ENCODE peak calls at places on chromosomes 5 and 9, in ten cellular contexts. One of them, this sample, is unnamed.
A peak's percentile ranks its signal among the peaks of the same experiment; 100 is the strongest.

GRCh38 chr5:135829681-135830383 is 4.6 kb upstream of the SLC25A48 start:
- DNase-seq in sigmoid colon: peak; percentile 87
- DNase-seq in suprapubic skin: no peak
- DNase-seq in adrenal gland: peak; percentile 61
- DNase-seq in A549: peak; percentile 56
- DNase-seq in GM12891: peak; percentile 66
- DNase-seq in HCT116: peak; percentile 63
- DNase-seq in GM12892: peak; percentile 52
- DNase-seq in body of pancreas: peak; percentile 70
- DNase-seq in H54: peak; percentile 86
- DNase-seq in this sample: peak; percentile 88

GRCh38 chr5:98639258-98639657 is 134.2 kb upstream of the RGMB start:
- DNase-seq in sigmoid colon: no peak
- DNase-seq in suprapubic skin: no peak
- DNase-seq in adrenal gland: no peak
- DNase-seq in A549: no peak
- DNase-seq in GM12891: no peak
- DNase-seq in HCT116: no peak
- DNase-seq in GM12892: no peak
- DNase-seq in body of pancreas: no peak
- DNase-seq in H54: no peak
- DNase-seq in this sample: no peak

GRCh38 chr5:27308151-27308550 is 269.8 kb upstream of the CDH9 start:
- DNase-seq in sigmoid colon: no peak
- DNase-seq in suprapubic skin: no peak
- DNase-seq in adrenal gland: no peak
- DNase-seq in A549: no peak
- DNase-seq in GM12891: no peak
- DNase-seq in HCT116: no peak
- DNase-seq in GM12892: no peak
- DNase-seq in body of pancreas: no peak
- DNase-seq in H54: peak; percentile 4
- DNase-seq in this sample: no peak

GRCh38 chr9:118570076-118570475 is 799.2 kb downstream of the BRINP1 start:
- DNase-seq in sigmoid colon: no peak
- DNase-seq in suprapubic skin: no peak
- DNase-seq in adrenal gland: no peak
- DNase-seq in A549: no peak
- DNase-seq in GM12891: no peak
- DNase-seq in HCT116: no peak
- DNase-seq in GM12892: no peak
- DNase-seq in body of pancreas: no peak
- DNase-seq in H54: no peak
- DNase-seq in this sample: no peak

GRCh38 chr5:180463916-180464602 is 30.1 kb upstream of the CNOT6 start:
- DNase-seq in sigmoid colon: no peak
- DNase-seq in suprapubic skin: no peak
- DNase-seq in adrenal gland: no peak
- DNase-seq in A549: no peak
- DNase-seq in GM12891: no peak
- DNase-seq in HCT116: no peak
- DNase-seq in GM12892: no peak
- DNase-seq in body of pancreas: no peak
- DNase-seq in H54: no peak
- DNase-seq in this sample: no peak

GRCh38 chr9:88925471-88925870 is 65.8 kb upstream of the S1PR3 start:
- DNase-seq in sigmoid colon: no peak
- DNase-seq in suprapubic skin: no peak
- DNase-seq in adrenal gland: no peak
- DNase-seq in A549: no peak
- DNase-seq in GM12891: no peak
- DNase-seq in HCT116: no peak
- DNase-seq in GM12892: no peak
- DNase-seq in body of pancreas: no peak
- DNase-seq in H54: no peak
- DNase-seq in this sample: no peak

GRCh38 chr9:134965421-134965820 is 47.7 kb upstream of the FCN1 start:
- DNase-seq in sigmoid colon: peak; percentile 35
- DNase-seq in suprapubic skin: peak; percentile 11
- DNase-seq in adrenal gland: no peak
- DNase-seq in A549: no peak
- DNase-seq in GM12891: no peak
- DNase-seq in HCT116: no peak
- DNase-seq in GM12892: no peak
- DNase-seq in body of pancreas: no peak
- DNase-seq in H54: no peak
- DNase-seq in this sample: no peak

GRCh38 chr9:16727452-16728127 is 142.9 kb downstream of the BNC2 start:
- DNase-seq in sigmoid colon: no peak
- DNase-seq in suprapubic skin: no peak
- DNase-seq in adrenal gland: no peak
- DNase-seq in A549: no peak
- DNase-seq in GM12891: no peak
- DNase-seq in HCT116: no peak
- DNase-seq in GM12892: no peak
- DNase-seq in body of pancreas: no peak
- DNase-seq in H54: no peak
- DNase-seq in this sample: peak; percentile 6

GRCh38 chr9:137341227-137341626 is 39.2 kb upstream of the NRARP start:
- DNase-seq in sigmoid colon: no peak
- DNase-seq in suprapubic skin: no peak
- DNase-seq in adrenal gland: no peak
- DNase-seq in A549: no peak
- DNase-seq in GM12891: no peak
- DNase-seq in HCT116: no peak
- DNase-seq in GM12892: no peak
- DNase-seq in body of pancreas: no peak
- DNase-seq in H54: no peak
- DNase-seq in this sample: no peak

GRCh38 chr5:180390441-180391190 is 37.5 kb upstream of the GFPT2 start:
- DNase-seq in sigmoid colon: no peak
- DNase-seq in suprapubic skin: no peak
- DNase-seq in adrenal gland: no peak
- DNase-seq in A549: peak; percentile 30
- DNase-seq in GM12891: no peak
- DNase-seq in HCT116: no peak
- DNase-seq in GM12892: no peak
- DNase-seq in body of pancreas: no peak
- DNase-seq in H54: no peak
- DNase-seq in this sample: no peak

DNA sequence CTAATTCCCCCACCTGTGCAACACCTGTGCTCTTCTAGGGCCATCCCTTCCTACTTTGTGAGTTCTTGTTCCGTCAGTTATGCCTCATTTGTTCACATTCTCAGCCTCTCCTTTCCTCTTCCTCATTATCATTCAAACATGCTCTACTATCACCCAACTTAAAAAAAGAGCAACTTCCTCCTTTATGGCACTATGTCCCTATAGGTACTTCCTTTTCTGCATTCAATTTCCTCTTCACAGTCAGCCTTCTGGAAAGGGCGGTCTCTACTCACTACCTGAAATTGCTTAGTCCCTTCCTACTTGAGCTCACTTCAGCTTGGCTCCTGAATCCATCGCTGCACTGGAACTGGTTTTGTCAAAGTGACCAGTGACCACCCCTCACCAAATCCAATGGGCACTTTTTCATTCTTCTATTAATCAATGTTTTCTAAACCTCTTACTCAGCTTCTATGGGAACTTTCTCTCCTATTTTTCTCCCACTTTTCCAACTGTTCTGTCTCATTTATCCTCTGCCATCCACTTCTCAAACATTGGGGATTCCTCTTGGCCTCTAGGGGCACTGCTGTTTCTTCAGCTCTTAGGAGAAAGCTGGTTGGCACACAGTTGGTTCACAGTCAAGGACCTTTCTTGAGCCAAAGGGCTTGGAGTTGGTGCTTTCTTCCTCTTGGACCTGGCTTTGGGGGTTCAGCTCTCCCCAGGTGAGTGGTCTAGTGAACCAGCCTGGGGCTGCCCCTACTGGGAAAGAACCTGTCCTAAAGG is 112.0 kb upstream of the LHFPL2 start:
- DNase-seq in sigmoid colon: no peak
- DNase-seq in suprapubic skin: no peak
- DNase-seq in adrenal gland: no peak
- DNase-seq in A549: peak; percentile 27
- DNase-seq in GM12891: no peak
- DNase-seq in HCT116: no peak
- DNase-seq in GM12892: no peak
- DNase-seq in body of pancreas: no peak
- DNase-seq in H54: no peak
- DNase-seq in this sample: no peak
- TF ChIP-seq POLR2A in sigmoid colon: no peak
- TF ChIP-seq POLR2A in suprapubic skin: no peak
- TF ChIP-seq POLR2A in adrenal gland: no peak
- TF ChIP-seq POLR2A in A549: no peak
- TF ChIP-seq POLR2A in GM12891: no peak
- TF ChIP-seq POLR2A in HCT116: no peak
- TF ChIP-seq POLR2A in GM12892: no peak
- TF ChIP-seq POLR2A in body of pancreas: no peak
- TF ChIP-seq POLR2A in H54: no peak
- TF ChIP-seq POLR2A in this sample: no peak

GRCh38 chr5:132215329-132215728 is 12.3 kb downstream of the P4HA2 start:
- DNase-seq in sigmoid colon: peak; percentile 99
- DNase-seq in suprapubic skin: peak; percentile 92
- DNase-seq in adrenal gland: peak; percentile 93
- DNase-seq in A549: peak; percentile 48
- DNase-seq in GM12891: no peak
- DNase-seq in HCT116: no peak
- DNase-seq in GM12892: no peak
- DNase-seq in body of pancreas: peak; percentile 98
- DNase-seq in H54: peak; percentile 95
- DNase-seq in this sample: peak; percentile 54
- TF ChIP-seq POLR2A in sigmoid colon: no peak
- TF ChIP-seq POLR2A in suprapubic skin: no peak
- TF ChIP-seq POLR2A in adrenal gland: peak; percentile 53
- TF ChIP-seq POLR2A in A549: no peak
- TF ChIP-seq POLR2A in GM12891: no peak
- TF ChIP-seq POLR2A in HCT116: no peak
- TF ChIP-seq POLR2A in GM12892: no peak
- TF ChIP-seq POLR2A in body of pancreas: peak; percentile 74
- TF ChIP-seq POLR2A in H54: peak; percentile 38
- TF ChIP-seq POLR2A in this sample: peak; percentile 10

GRCh38 chr9:6007770-6008168 is 7.7 kb downstream of the RANBP6 start:
- DNase-seq in sigmoid colon: peak; percentile 91
- DNase-seq in suprapubic skin: peak; percentile 89
- DNase-seq in adrenal gland: peak; percentile 89
- DNase-seq in A549: peak; percentile 82
- DNase-seq in GM12891: peak; percentile 47
- DNase-seq in HCT116: peak; percentile 27
- DNase-seq in GM12892: peak; percentile 51
- DNase-seq in body of pancreas: peak; percentile 84
- DNase-seq in H54: peak; percentile 25
- DNase-seq in this sample: peak; percentile 87
- TF ChIP-seq POLR2A in sigmoid colon: no peak
- TF ChIP-seq POLR2A in suprapubic skin: no peak
- TF ChIP-seq POLR2A in adrenal gland: no peak
- TF ChIP-seq POLR2A in A549: peak; percentile 25
- TF ChIP-seq POLR2A in GM12891: no peak
- TF ChIP-seq POLR2A in HCT116: peak; percentile 21
- TF ChIP-seq POLR2A in GM12892: peak; percentile 53
- TF ChIP-seq POLR2A in body of pancreas: peak; percentile 17
- TF ChIP-seq POLR2A in H54: no peak
- TF ChIP-seq POLR2A in this sample: no peak

GRCh38 chr9:96618209-96619108 is 1.2 kb downstream of the CDC14B start:
- DNase-seq in sigmoid colon: peak; percentile 78
- DNase-seq in suprapubic skin: peak; percentile 81
- DNase-seq in adrenal gland: peak; percentile 53
- DNase-seq in A549: peak; percentile 29
- DNase-seq in GM12891: no peak
- DNase-seq in HCT116: no peak
- DNase-seq in GM12892: no peak
- DNase-seq in body of pancreas: peak; percentile 57
- DNase-seq in H54: peak; percentile 96
- DNase-seq in this sample: peak; percentile 55
- TF ChIP-seq POLR2A in sigmoid colon: no peak
- TF ChIP-seq POLR2A in suprapubic skin: no peak
- TF ChIP-seq POLR2A in adrenal gland: no peak
- TF ChIP-seq POLR2A in A549: no peak
- TF ChIP-seq POLR2A in GM12891: no peak
- TF ChIP-seq POLR2A in HCT116: no peak
- TF ChIP-seq POLR2A in GM12892: no peak
- TF ChIP-seq POLR2A in body of pancreas: peak; percentile 44
- TF ChIP-seq POLR2A in H54: no peak
- TF ChIP-seq POLR2A in this sample: no peak

GRCh38 chr5:7492371-7492770 is 96.4 kb downstream of the ADCY2 start:
- DNase-seq in sigmoid colon: no peak
- DNase-seq in suprapubic skin: no peak
- DNase-seq in adrenal gland: no peak
- DNase-seq in A549: no peak
- DNase-seq in GM12891: no peak
- DNase-seq in HCT116: no peak
- DNase-seq in GM12892: no peak
- DNase-seq in body of pancreas: no peak
- DNase-seq in H54: no peak
- DNase-seq in this sample: no peak

GRCh38 chr5:7501066-7501465 is 105.1 kb downstream of the ADCY2 start:
- DNase-seq in sigmoid colon: no peak
- DNase-seq in suprapubic skin: no peak
- DNase-seq in adrenal gland: no peak
- DNase-seq in A549: no peak
- DNase-seq in GM12891: no peak
- DNase-seq in HCT116: no peak
- DNase-seq in GM12892: no peak
- DNase-seq in body of pancreas: no peak
- DNase-seq in H54: no peak
- DNase-seq in this sample: no peak

GRCh38 chr5:7494446-7495132 is 98.7 kb downstream of the ADCY2 start:
- DNase-seq in sigmoid colon: no peak
- DNase-seq in suprapubic skin: no peak
- DNase-seq in adrenal gland: no peak
- DNase-seq in A549: no peak
- DNase-seq in GM12891: no peak
- DNase-seq in HCT116: no peak
- DNase-seq in GM12892: no peak
- DNase-seq in body of pancreas: no peak
- DNase-seq in H54: no peak
- DNase-seq in this sample: no peak

GRCh38 chr5:7493622-7494021 is 97.7 kb downstream of the ADCY2 start:
- DNase-seq in sigmoid colon: no peak
- DNase-seq in suprapubic skin: no peak
- DNase-seq in adrenal gland: no peak
- DNase-seq in A549: no peak
- DNase-seq in GM12891: no peak
- DNase-seq in HCT116: no peak
- DNase-seq in GM12892: no peak
- DNase-seq in body of pancreas: no peak
- DNase-seq in H54: no peak
- DNase-seq in this sample: no peak

DNA sequence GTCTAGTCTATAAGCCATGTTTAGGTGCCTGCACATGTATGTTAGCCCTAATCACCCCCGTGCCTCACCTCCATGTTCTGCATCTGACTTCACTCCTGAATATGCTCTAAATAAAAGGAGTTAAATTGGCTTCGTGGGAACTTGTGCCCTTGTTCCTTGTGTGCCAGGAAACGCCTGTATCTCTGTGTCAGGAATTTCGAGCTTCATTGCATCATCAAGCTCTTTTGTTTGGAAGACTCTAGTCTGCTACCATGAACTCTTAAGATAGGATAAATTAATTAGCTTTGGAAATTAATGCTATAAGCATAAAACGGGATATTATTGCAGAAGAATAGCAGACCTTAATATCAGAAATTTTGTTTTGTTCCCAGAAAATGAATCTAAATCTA is 99.2 kb downstream of the ADCY2 start:
- DNase-seq in sigmoid colon: no peak
- DNase-seq in suprapubic skin: no peak
- DNase-seq in adrenal gland: no peak
- DNase-seq in A549: no peak
- DNase-seq in GM12891: no peak
- DNase-seq in HCT116: no peak
- DNase-seq in GM12892: no peak
- DNase-seq in body of pancreas: no peak
- DNase-seq in H54: no peak
- DNase-seq in this sample: no peak
- TF ChIP-seq POLR2A in sigmoid colon: no peak
- TF ChIP-seq POLR2A in suprapubic skin: no peak
- TF ChIP-seq POLR2A in adrenal gland: no peak
- TF ChIP-seq POLR2A in A549: no peak
- TF ChIP-seq POLR2A in GM12891: no peak
- TF ChIP-seq POLR2A in HCT116: no peak
- TF ChIP-seq POLR2A in GM12892: no peak
- TF ChIP-seq POLR2A in body of pancreas: no peak
- TF ChIP-seq POLR2A in H54: no peak
- TF ChIP-seq POLR2A in this sample: no peak